ENCODE peak calls at places on chromosomes 2 and 18, in five cellular contexts. F is keratinocyte, Z is GM23338, X is HCT116, U is mammary epithelial cell. B is an unnamed sample. For H3K36me3, the result is how much of the 10 kb centered on the place peaks cover.

GRCh38 chr18:24725644-24726043 is 265.2 kb downstream of the HRH4 start:
- DNase-seq in F (no peak), Z (no peak), X (no peak), U (no peak), B (peak)

GRCh38 chr18:58195278-58195721 is 151.3 kb downstream of the NEDD4L start:
- DNase-seq in F (no peak), Z (peak), X (no peak), U (peak), B (peak)

GRCh38 chr18:49628993-49629795 is 67.3 kb downstream of the LIPG start:
- DNase-seq in F (no peak), Z (peak), X (no peak), U (no peak), B (no peak)

GRCh38 chr18:2606335-2606734 is 35.0 kb downstream of the NDC80 start:
- DNase-seq in F (no peak), Z (no peak), X (no peak), U (no peak), B (no peak)

GRCh38 chr2:180707867-180708205 is 272.6 kb upstream of the UBE2E3 start:
- DNase-seq in F (peak), Z (no peak), X (peak), U (peak), B (peak)

GRCh38 chr18:45167109-45167551 is 448.1 kb upstream of the SLC14A2 start:
- DNase-seq in F (no peak), Z (no peak), X (no peak), U (peak), B (no peak)

GRCh38 chr2:203551653-203552250 is 16.7 kb upstream of the RAPH1 start:
- DNase-seq in F (no peak), Z (peak), X (no peak), U (peak), B (no peak)

GRCh38 chr2:8753609-8754008 is 71.8 kb downstream of the ID2 start:
- DNase-seq in F (no peak), Z (no peak), X (no peak), U (no peak), B (no peak)

GRCh38 chr18:70287731-70288130 is 1.1 kb upstream of the SOCS6 start:
- DNase-seq in F (no peak), Z (no peak), X (no peak), U (no peak), B (no peak)

GRCh38 chr18:77132369-77133050 is at the start of gene MBP:
- DNase-seq in F (no peak), Z (peak), X (no peak), U (peak), B (peak)

GRCh38 chr18:67483237-67483636 is 33.3 kb downstream of the DSEL start:
- DNase-seq in F (no peak), Z (no peak), X (no peak), U (no peak), B (peak)

GRCh38 chr2:60867848-60868247 is 13.5 kb upstream of the REL start:
- DNase-seq in F (no peak), Z (no peak), X (no peak), U (no peak), B (no peak)

GRCh38 chr2:216287251-216287650 is 85.0 kb downstream of the MARCHF4 start:
- DNase-seq in F (no peak), Z (no peak), X (no peak), U (no peak), B (peak)

GRCh38 chr18:37554399-37554787 is 11.2 kb downstream of the CELF4 start:
- DNase-seq in F (no peak), Z (peak), X (no peak), U (no peak), B (peak)

GRCh38 chr2:73112913-73113633 is at the start of gene RAB11FIP5:
- DNase-seq in F (no peak), Z (peak), X (peak), U (peak), B (peak)

GRCh38 chr2:16671760-16672159 is 6.1 kb upstream of the CYRIA start:
- DNase-seq in F (no peak), Z (no peak), X (no peak), U (peak), B (no peak)

GRCh38 chr18:48788378-48788777 is 162.4 kb downstream of the SMAD7 start:
- DNase-seq in F (no peak), Z (no peak), X (no peak), U (no peak), B (no peak)

DNA sequence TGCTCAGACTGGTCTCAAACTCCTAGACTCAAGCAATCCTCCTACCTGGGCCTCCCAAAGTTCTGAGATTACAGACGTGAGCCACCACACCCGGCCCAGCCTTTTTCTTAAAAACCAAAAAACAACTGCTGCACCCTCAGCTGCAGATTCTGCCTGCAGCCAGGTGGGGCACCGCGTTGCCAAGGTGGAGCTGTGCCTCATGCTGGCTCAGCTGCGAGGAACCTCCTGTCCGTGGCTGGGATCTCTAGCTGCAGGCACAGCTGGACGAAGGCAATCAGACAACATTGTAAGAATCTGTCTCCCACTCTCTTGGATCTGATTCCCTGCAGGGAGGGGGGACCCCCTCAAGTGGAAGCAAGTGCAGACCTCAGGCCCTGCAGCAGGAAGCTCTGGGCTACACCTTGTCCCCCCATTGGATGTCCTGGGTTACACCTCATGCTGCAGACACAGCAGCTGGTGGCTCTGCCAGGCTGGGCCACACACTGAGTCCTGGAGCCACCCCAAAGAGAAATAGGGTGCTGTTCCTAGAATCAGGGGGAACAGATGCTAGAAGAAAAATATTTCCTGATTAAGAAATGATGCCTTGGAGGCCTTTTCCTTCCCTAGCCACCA is 24.1 kb downstream of the CIDEA start:
- DNase-seq in F (no peak), Z (peak), X (no peak), U (peak), B (peak)
- H2AFZ ChIP-seq in F (no peak), Z (peak), X (no peak), U (peak), B (no peak)

GRCh38 chr2:190361572-190361971 is 18.2 kb downstream of the INPP1 start:
- DNase-seq in F (no peak), Z (no peak), X (no peak), U (no peak), B (no peak)
- TF ChIP-seq EZH2 in F (no peak), Z (no peak), X (no peak), U (no peak), B (no peak)

GRCh38 chr2:206311026-206311425 is 36.6 kb downstream of the ZDBF2 start:
- DNase-seq in F (no peak), Z (no peak), X (no peak), U (no peak), B (no peak)

DNA sequence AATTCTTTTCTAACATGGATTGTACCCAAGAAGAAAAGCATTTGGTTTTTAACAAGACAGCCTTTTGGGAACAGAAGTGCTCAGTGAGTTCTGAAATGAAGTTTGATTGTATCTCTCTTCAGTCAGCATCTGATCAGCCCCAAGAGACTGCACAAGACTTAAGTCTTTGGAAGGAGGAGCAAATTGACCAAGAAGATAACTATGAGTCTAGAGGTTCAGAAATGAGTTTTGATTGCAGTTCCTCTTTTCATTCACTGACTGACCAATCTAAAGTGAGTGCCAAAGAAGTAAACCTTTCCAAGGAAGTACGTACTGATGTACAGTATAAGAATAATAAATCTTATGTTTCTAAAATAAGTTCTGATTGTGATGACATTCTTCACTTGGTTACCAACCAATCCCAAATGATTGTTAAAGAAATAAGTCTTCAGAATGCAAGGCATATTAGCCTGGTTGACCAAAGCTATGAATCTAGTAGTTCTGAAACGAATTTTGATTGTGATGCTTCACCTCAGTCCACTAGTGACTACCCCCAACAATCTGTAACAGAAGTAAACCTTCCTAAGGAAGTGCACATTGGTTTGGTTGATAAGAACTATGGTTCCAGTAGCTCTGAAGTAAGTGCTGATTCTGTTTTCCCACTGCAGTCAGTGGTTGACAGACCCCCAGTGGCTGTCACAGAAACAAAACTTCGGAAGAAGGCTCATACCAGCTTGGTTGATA is 31.2 kb downstream of the ZDBF2 start:
- DNase-seq in F (no peak), Z (no peak), X (no peak), U (no peak), B (no peak)
- H3K36me3 ChIP-seq in F (under half), Z (under half), X (under half), U (under half), B (under half)

GRCh38 chr2:231683292-231683898 is 24.9 kb upstream of the PTMA start:
- DNase-seq in F (no peak), Z (no peak), X (no peak), U (no peak), B (peak)
- H2AFZ ChIP-seq in F (no peak), Z (no peak), X (no peak), U (no peak), B (no peak)

DNA sequence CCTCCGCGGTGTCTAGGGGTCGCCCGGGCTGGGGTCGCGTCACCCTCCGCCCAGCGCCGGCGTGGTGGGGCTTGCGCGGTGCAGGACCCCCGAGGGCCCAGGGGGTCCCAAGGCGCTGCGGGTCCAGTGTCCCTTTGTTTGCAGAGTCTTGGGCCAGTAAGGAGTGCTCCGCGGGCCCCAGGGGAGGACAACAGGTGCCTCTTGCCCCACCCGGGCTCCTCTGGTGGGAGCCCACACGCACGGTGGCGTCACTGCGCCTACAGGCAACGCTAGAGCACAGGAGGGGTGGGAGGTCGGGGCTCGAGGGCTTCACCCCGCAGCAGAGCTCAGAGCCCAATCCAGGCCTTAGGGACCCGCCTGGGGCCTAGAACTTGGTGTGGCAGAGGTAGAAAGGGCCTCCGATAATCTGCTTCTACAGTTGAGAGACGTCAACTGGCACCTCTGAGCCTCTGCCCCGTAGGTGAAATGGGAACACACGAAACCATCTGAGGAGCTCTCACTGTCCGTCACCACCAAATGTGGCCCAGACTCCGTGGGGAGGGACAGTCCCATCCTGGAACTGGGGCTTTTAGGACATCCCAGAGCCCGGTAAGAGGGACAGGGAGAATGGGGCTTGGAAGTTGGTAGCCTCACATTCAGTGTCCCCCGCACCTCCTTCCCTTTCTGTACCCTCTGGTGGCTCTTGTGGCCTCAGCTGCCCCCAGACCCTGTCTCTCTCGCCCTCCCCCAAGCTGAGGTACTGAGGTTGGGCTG is 1.4 kb downstream of the ARID5A start:
- DNase-seq in F (no peak), Z (peak), X (no peak), U (no peak), B (peak)
- TF ChIP-seq EZH2 in F (no peak), Z (no peak), X (no peak), U (no peak), B (peak)

DNA sequence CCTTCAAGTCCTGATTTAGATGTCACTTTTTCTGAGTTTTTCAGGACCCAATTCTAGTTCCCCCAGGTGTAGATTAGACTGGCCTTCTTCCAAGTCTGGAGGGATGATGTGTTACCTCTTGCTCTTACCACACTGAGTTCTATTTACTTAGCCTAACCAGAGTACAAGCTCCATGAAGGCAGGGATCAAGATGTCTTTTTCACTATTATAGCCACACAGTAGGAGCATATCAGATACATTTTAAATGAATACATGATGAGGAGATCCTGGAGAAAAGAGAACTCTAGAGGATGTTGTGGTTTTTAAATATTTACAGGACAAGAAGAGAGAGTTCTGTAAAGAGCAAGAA is 30.3 kb downstream of the TMEM87B start:
- DNase-seq in F (no peak), Z (no peak), X (no peak), U (no peak), B (no peak)
- H3K36me3 ChIP-seq in F (under half), Z (under half), X (under half), U (under half), B (under half)

GRCh38 chr18:56890632-56891031 is 239.5 kb downstream of the WDR7 start:
- DNase-seq in F (peak), Z (no peak), X (no peak), U (peak), B (no peak)
- H2AFZ ChIP-seq in F (peak), Z (no peak), X (no peak), U (peak), B (no peak)

B was measured in neural progenitor cell.